ENCODE peak calls at places on chromosomes 5 and 9, in ten cellular contexts. T, Z, P, W, E, D, S, V, X and N are unnamed samples.

GRCh38 chr5:94901071-94901979 is 282.9 kb downstream of the SLF1 start:
- DNase-seq in Z (peak), X (peak), P (no peak), T (peak), S (peak), D (no peak), V (peak), W (no peak), E (no peak), N (no peak)

GRCh38 chr9:72931897-72932296 is 21.0 kb downstream of the ALDH1A1 start:
- DNase-seq in T (no peak), D (no peak), E (no peak), P (no peak), W (no peak), Z (no peak), V (no peak), X (no peak), S (no peak), N (no peak)

GRCh38 chr9:37324691-37325490 is 97.6 kb upstream of the GRHPR start:
- DNase-seq in E (no peak), W (no peak), P (peak), V (no peak), D (no peak), S (no peak), T (no peak), Z (no peak), X (no peak), N (no peak)

GRCh38 chr5:135025730-135026644 is 8.0 kb downstream of the PITX1 start:
- DNase-seq in X (no peak), V (no peak), Z (no peak), E (no peak), D (no peak), T (no peak), S (no peak), W (no peak), P (no peak), N (no peak)

GRCh38 chr5:169229342-169229892 is 71.5 kb downstream of the SLIT3 start:
- DNase-seq in Z (no peak), E (no peak), S (no peak), W (no peak), X (peak), D (no peak), T (no peak), P (no peak), V (no peak), N (peak)

GRCh38 chr9:87844471-87844870 is 38.2 kb upstream of the SPATA31E1 start:
- DNase-seq in X (peak), V (peak), D (no peak), E (no peak), T (no peak), W (no peak), Z (no peak), P (no peak), S (peak), N (no peak)

GRCh38 chr9:126164796-126165525 is 161.7 kb upstream of the MVB12B start:
- DNase-seq in P (no peak), T (no peak), W (no peak), S (no peak), Z (no peak), V (no peak), E (no peak), D (peak), X (no peak), N (no peak)

GRCh38 chr9:134372621-134373267 is 46.5 kb downstream of the RXRA start:
- DNase-seq in X (no peak), Z (no peak), W (no peak), V (no peak), S (peak), P (no peak), E (no peak), D (no peak), T (no peak), N (no peak)

GRCh38 chr9:89177401-89178161 is 1.0 kb downstream of the SHC3 start:
- DNase-seq in S (no peak), T (peak), W (no peak), D (no peak), V (peak), E (no peak), Z (no peak), P (peak), X (peak), N (no peak)
- H3K4me3 ChIP-seq in S (peak), T (peak), W (peak), D (peak), V (peak), E (peak), Z (no peak), P (peak), X (peak), N (peak)

GRCh38 chr9:69932901-69933300 is 110.7 kb upstream of the MAMDC2 start:
- DNase-seq in D (no peak), Z (no peak), T (no peak), V (peak), S (no peak), X (peak), P (peak), E (no peak), W (no peak), N (no peak)

GRCh38 chr9:69936427-69936826 is 107.2 kb upstream of the MAMDC2 start:
- DNase-seq in E (no peak), T (peak), D (no peak), Z (peak), W (no peak), V (peak), P (no peak), S (peak), X (peak), N (peak)

GRCh38 chr9:69925452-69925851 is 104.8 kb downstream of the CFAP95 start:
- DNase-seq in Z (no peak), V (no peak), S (no peak), P (no peak), W (no peak), T (no peak), X (no peak), D (no peak), E (no peak), N (no peak)

GRCh38 chr9:69933445-69933844 is 110.2 kb upstream of the MAMDC2 start:
- DNase-seq in E (no peak), S (no peak), T (no peak), D (no peak), P (no peak), X (no peak), Z (no peak), W (no peak), V (no peak), N (no peak)

GRCh38 chr9:69931340-69931739 is 110.7 kb downstream of the CFAP95 start:
- DNase-seq in P (peak), D (no peak), Z (no peak), T (no peak), S (no peak), W (no peak), E (no peak), V (peak), X (peak), N (no peak)
- TF ChIP-seq CTCF in P (peak), D (no peak), Z (peak), T (peak), S (peak), W (no peak), E (no peak), V (peak), X (peak), N (no peak)

DNA sequence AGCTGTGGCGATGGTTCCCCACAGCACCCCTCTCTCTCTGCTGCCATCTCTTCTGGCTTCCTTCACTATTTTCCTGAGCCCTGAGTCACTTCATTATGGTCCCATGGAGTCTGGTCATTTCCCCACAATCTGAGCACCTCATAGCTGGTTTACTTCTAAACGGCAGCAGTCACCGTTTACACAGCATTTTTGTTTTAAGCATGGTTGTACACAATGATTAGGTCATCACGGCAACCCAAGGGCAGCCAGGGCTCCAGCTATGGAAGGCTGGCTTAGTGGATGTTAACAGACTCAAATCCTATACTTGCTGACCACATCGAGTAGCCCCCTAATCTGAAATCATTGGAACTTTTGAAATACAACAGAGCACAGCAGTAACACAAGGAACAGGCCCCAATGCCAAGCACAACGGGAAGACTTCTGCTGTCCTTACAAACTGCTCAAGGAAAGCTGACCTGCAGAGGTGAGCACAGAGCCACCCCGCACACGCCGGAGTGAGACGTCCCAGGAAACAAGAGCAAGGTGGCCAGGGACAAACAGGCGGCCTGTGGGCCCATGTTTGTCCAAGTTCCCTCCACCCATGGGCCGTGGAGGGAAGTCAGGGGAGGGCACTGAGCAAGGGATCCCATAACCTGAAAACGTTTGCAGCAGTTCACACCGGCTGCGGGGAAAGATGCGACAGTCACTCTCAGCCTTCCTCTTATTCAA is 22.9 kb downstream of the CAMSAP1 start:
- DNase-seq in D (peak), P (no peak), T (peak), W (no peak), E (no peak), X (peak), Z (no peak), V (peak), S (peak), N (no peak)
- H3K4me3 ChIP-seq in D (no peak), P (no peak), T (no peak), W (no peak), E (no peak), X (no peak), Z (no peak), V (no peak), S (no peak), N (no peak)

GRCh38 chr9:83199240-83199639 is 136.3 kb upstream of the RASEF start:
- DNase-seq in W (peak), P (peak), D (peak), S (peak), E (peak), X (peak), V (peak), Z (peak), T (peak), N (peak)

GRCh38 chr9:83208065-83208850 is 145.3 kb upstream of the RASEF start:
- DNase-seq in V (no peak), D (no peak), P (no peak), S (no peak), E (no peak), W (no peak), T (no peak), X (peak), Z (no peak), N (no peak)

GRCh38 chr9:83200531-83200930 is 137.6 kb upstream of the RASEF start:
- DNase-seq in T (no peak), W (no peak), D (no peak), S (no peak), X (no peak), V (no peak), P (no peak), Z (no peak), E (no peak), N (no peak)

GRCh38 chr9:83198336-83198735 is 135.4 kb upstream of the RASEF start:
- DNase-seq in X (no peak), D (no peak), Z (no peak), P (peak), E (no peak), W (no peak), T (no peak), S (no peak), V (no peak), N (no peak)

DNA sequence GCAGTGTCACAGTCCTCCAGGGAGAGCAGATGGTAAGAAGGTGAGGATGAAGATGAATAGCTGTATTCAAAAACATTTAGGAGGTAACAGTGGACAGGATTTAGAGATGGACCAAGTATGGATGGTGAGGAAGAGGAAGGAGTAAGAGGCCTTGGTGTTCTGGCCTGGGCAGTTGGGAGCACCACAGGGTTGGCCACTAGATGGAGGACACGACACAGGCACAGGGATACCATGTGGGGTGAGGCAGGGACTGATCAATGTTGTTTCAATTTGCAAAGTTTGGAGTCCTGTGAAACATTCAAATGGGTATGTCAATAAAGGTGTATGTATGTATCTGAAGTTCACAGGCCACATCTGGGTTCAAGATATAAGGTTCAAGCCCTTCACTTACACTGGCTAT is 141.1 kb upstream of the RASEF start:
- DNase-seq in P (no peak), D (no peak), W (no peak), V (no peak), T (no peak), S (no peak), X (peak), E (no peak), Z (no peak), N (no peak)
- TF ChIP-seq CTCF in P (peak), D (no peak), W (no peak), V (no peak), T (peak), S (no peak), X (peak), E (no peak), Z (no peak), N (no peak)

DNA sequence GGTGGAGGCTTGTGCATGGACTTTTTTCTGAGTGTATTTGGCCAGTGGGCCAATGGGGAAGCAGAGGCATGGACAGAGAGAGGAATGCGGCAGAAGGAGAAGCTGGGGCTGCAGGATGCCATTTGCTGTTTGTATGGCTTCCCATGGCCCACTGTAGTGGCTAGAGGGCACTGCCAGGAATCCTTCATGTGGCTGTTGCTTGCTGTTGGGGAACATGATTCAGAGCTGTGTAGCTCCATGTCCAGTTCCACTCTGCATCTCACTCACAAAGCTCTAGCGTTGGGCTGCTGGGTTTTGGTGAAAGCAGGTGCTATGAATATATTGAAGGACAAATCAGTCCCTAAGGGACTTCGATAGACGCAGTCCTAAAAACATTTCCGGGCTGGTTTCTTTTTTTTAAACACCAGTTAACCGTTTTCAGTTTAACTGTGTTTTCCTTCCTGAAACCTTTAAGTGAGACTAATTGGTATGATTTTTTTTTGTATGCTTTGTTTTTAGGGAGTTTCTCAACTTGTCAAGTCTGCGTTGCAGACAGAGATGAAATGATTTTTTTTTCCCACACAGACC is 51.3 kb downstream of the SLC22A5 start:
- DNase-seq in S (no peak), D (no peak), W (no peak), T (no peak), V (peak), E (no peak), Z (no peak), P (no peak), X (no peak), N (no peak)
- H3K4me3 ChIP-seq in S (no peak), D (no peak), W (no peak), T (no peak), V (no peak), E (no peak), Z (no peak), P (no peak), X (no peak), N (no peak)

DNA sequence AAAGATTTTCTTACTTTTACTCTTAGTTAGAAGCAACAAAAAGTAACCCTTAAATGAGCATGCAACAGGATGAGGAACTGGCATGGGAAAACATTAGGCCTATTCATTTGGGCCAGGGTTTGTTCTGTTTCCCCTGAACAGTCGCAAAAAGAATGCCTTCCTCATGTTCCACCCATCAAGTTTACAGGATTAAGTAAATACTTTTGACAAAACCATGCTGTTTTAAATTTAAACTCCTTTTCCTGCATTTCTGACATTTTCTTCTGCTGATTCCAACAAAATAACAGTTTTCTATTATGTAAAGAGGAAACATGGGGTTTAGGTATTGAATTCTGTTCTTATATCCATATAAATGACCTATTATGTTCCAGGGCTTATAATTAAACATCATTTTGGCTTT is 236.6 kb upstream of the ACTBL2 start:
- DNase-seq in D (no peak), V (no peak), W (no peak), P (no peak), T (no peak), X (no peak), Z (no peak), E (no peak), S (no peak), N (no peak)
- TF ChIP-seq CTCF in D (no peak), V (no peak), W (no peak), P (no peak), T (no peak), X (no peak), Z (no peak), E (no peak), S (no peak), N (no peak)